ENCODE peak calls at places on chromosomes 11 and 22, in ten cellular contexts. T is lower lobe of right lung; X is adrenal gland; M is mesendoderm; H is mammary epithelial cell; D is upper lobe of right lung; C is GM23248; W is cardiac muscle cell; Z is effector memory CD4-positive, alpha-beta T cell; O is adipocyte. E is an unnamed sample.
A peak's percentile ranks its signal among the peaks of the same experiment; 100 is the strongest.

GRCh38 chr11:120964857-120965256 is 59.0 kb upstream of the TBCEL start:
- DNase-seq in T (no peak), X (no peak), M (no peak), H (peak; percentile 30), D (no peak), C (peak; percentile 70), W (no peak), Z (no peak), O (peak; percentile 35), E (no peak)

GRCh38 chr11:10058356-10058755 is 235.7 kb downstream of the SBF2 start:
- DNase-seq in T (no peak), X (no peak), M (no peak), H (no peak), D (no peak), C (peak; percentile 2), W (no peak), Z (no peak), O (peak; percentile 19), E (no peak)

GRCh38 chr11:122032317-122032716 is 83.7 kb downstream of the BLID start:
- DNase-seq in T (no peak), X (no peak), M (no peak), H (no peak), D (no peak), C (peak; percentile 84), W (no peak), Z (no peak), O (peak; percentile 96), E (no peak)

GRCh38 chr11:72395993-72396392 is 38.3 kb downstream of the CLPB start:
- DNase-seq in T (no peak), X (no peak), M (no peak), H (no peak), D (no peak), C (no peak), W (no peak), Z (no peak), O (no peak), E (no peak)

GRCh38 chr11:14672635-14673034 is 29.0 kb downstream of the PDE3B start:
- DNase-seq in T (no peak), X (no peak), M (no peak), H (peak; percentile 49), D (no peak), C (peak; percentile 75), W (no peak), Z (no peak), O (peak; percentile 11), E (no peak)

GRCh38 chr11:104259121-104259610 is 95.2 kb upstream of the PDGFD start:
- DNase-seq in T (no peak), X (no peak), M (no peak), H (no peak), D (no peak), C (no peak), W (no peak), Z (no peak), O (no peak), E (no peak)

GRCh38 chr11:66479741-66480115 is 506 bp upstream of the DPP3 start:
- DNase-seq in T (no peak), X (no peak), M (no peak), H (no peak), D (no peak), C (no peak), W (no peak), Z (no peak), O (no peak), E (no peak)

GRCh38 chr22:50526849-50527801 is 1.7 kb upstream of the SCO2 start:
- DNase-seq in T (peak; percentile 85), X (peak; percentile 67), M (peak; percentile 79), H (no peak), D (peak; percentile 86), C (no peak), W (peak; percentile 54), Z (no peak), O (peak; percentile 29), E (peak; percentile 93)

GRCh38 chr22:27975381-27976013 is 56.4 kb upstream of the PITPNB start:
- DNase-seq in T (no peak), X (no peak), M (no peak), H (no peak), D (no peak), C (peak; percentile 9), W (no peak), Z (no peak), O (no peak), E (no peak)

GRCh38 chr22:46638601-46639431 is 18.6 kb downstream of the GRAMD4 start:
- DNase-seq in T (peak; percentile 76), X (peak; percentile 87), M (no peak), H (no peak), D (peak; percentile 78), C (peak; percentile 51), W (no peak), Z (no peak), O (no peak), E (no peak)

GRCh38 chr11:86193297-86194095 is 51.1 kb upstream of the EED start:
- DNase-seq in T (peak; percentile 63), X (peak; percentile 71), M (peak; percentile 93), H (peak; percentile 69), D (peak; percentile 70), C (peak; percentile 84), W (peak; percentile 83), Z (peak; percentile 50), O (peak; percentile 84), E (peak; percentile 86)

GRCh38 chr11:91199866-91200265 is 977.0 kb upstream of the CHORDC1 start:
- DNase-seq in T (no peak), X (no peak), M (peak; percentile 57), H (no peak), D (no peak), C (no peak), W (no peak), Z (no peak), O (peak; percentile 65), E (no peak)

GRCh38 chr11:87056091-87056490 is 18.4 kb downstream of the TMEM135 start:
- DNase-seq in T (no peak), X (no peak), M (no peak), H (no peak), D (no peak), C (no peak), W (no peak), Z (no peak), O (no peak), E (no peak)

GRCh38 chr11:118744001-118744400 is 47.0 kb downstream of the DDX6 start:
- DNase-seq in T (no peak), X (no peak), M (no peak), H (no peak), D (no peak), C (peak; percentile 23), W (no peak), Z (no peak), O (peak; percentile 57), E (no peak)

GRCh38 chr11:119228535-119229302 is 22.6 kb downstream of the CBL start:
- DNase-seq in T (no peak), X (no peak), M (no peak), H (no peak), D (no peak), C (no peak), W (no peak), Z (no peak), O (no peak), E (no peak)

GRCh38 chr11:61357894-61358239 is 3.8 kb downstream of the CYB561A3 start:
- DNase-seq in T (no peak), X (no peak), M (no peak), H (no peak), D (no peak), C (no peak), W (no peak), Z (no peak), O (no peak), E (no peak)

GRCh38 chr11:61358566-61358965 is 3.1 kb downstream of the CYB561A3 start:
- DNase-seq in T (no peak), X (no peak), M (no peak), H (no peak), D (no peak), C (no peak), W (no peak), Z (no peak), O (no peak), E (no peak)

GRCh38 chr11:61361237-61361636 is 445 bp downstream of the CYB561A3 start:
- DNase-seq in T (no peak), X (no peak), M (peak; percentile 8), H (no peak), D (no peak), C (no peak), W (no peak), Z (no peak), O (no peak), E (no peak)

GRCh38 chr11:61357233-61357893 is 4.3 kb downstream of the CYB561A3 start:
- DNase-seq in T (no peak), X (no peak), M (no peak), H (no peak), D (no peak), C (no peak), W (no peak), Z (no peak), O (no peak), E (no peak)

GRCh38 chr11:61359541-61359940 is 2.1 kb downstream of the CYB561A3 start:
- DNase-seq in T (no peak), X (no peak), M (no peak), H (no peak), D (no peak), C (no peak), W (no peak), Z (no peak), O (no peak), E (no peak)
- H3K4me3 ChIP-seq in T (no peak overlapping the region), X (no peak overlapping the region), M (no peak overlapping the region), H (no peak overlapping the region), D (no peak overlapping the region), C (no peak overlapping the region), W (no peak overlapping the region), Z (no peak overlapping the region), O (no peak overlapping the region), E (no peak overlapping the region)

GRCh38 chr11:116061322-116061721 is 557.1 kb upstream of the CADM1 start:
- DNase-seq in T (no peak), X (no peak), M (no peak), H (no peak), D (no peak), C (no peak), W (no peak), Z (no peak), O (no peak), E (no peak)
- H3K27me3 ChIP-seq in T (peaks cover 7% of the 10 kb centered on the region), X (no peaks in the 10 kb centered on the region), M (no peaks in the 10 kb centered on the region), H (peaks cover 1% of the 10 kb centered on the region), D (peaks cover 4% of the 10 kb centered on the region), C (no peaks in the 10 kb centered on the region), W (peaks cover 19% of the 10 kb centered on the region), Z (no peaks in the 10 kb centered on the region), O (peaks cover 4% of the 10 kb centered on the region), E (no peaks in the 10 kb centered on the region)

GRCh38 chr11:74838188-74838587 is 89.5 kb downstream of the RNF169 start:
- DNase-seq in T (no peak), X (no peak), M (no peak), H (no peak), D (no peak), C (no peak), W (no peak), Z (no peak), O (no peak), E (no peak)
- H3K36me3 ChIP-seq in T (peaks cover 64% of the 10 kb centered on the region), X (no peaks in the 10 kb centered on the region), M (peaks cover 4% of the 10 kb centered on the region), H (peaks cover 13% of the 10 kb centered on the region), D (peaks cover 54% of the 10 kb centered on the region), C (peaks cover 26% of the 10 kb centered on the region), W (peaks cover 26% of the 10 kb centered on the region), Z (peaks cover 40% of the 10 kb centered on the region), O (peaks cover 55% of the 10 kb centered on the region), E (peaks cover 18% of the 10 kb centered on the region)

DNA sequence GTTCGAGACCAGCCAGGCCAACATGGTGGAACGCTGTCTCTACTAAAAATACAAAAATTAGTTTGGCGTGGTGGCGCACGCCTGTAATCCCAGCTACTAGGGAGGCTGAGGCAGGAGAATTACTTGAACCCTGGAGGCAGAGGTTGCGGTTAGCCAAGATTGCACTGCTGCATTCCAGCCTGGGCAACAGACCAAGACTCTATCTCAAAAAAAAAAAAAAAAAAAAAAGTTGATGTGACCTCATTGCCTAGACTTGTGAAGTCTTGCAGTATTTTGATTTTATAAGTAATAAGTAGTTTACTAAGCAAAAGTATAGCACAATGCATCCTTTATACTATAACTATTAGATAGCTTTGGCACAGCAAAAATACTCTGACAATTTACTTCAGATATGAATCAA is 9.9 kb upstream of the CUL5 start:
- DNase-seq in T (no peak), X (no peak), M (no peak), H (peak; percentile 29), D (no peak), C (no peak), W (no peak), Z (no peak), O (no peak), E (no peak)
- H3K4me3 ChIP-seq in T (no peak overlapping the region), X (no peak overlapping the region), M (no peak overlapping the region), H (no peak overlapping the region), D (no peak overlapping the region), C (no peak overlapping the region), W (no peak overlapping the region), Z (no peak overlapping the region), O (no peak overlapping the region), E (no peak overlapping the region)